ENCODE peak calls at places on chromosome 10, in four cellular contexts. One of them, this sample, is unnamed.
A peak's percentile ranks its signal among the peaks of the same experiment; 100 is the strongest.

GRCh38 chr10:110414563-110415309 is 83.0 kb upstream of the DUSP5 start:
- DNase-seq in psoas muscle: no peak
- DNase-seq in neural progenitor cell: no peak
- DNase-seq in WERI-Rb-1: no peak
- DNase-seq in this sample: no peak

GRCh38 chr10:21675157-21675796 is 141.2 kb downstream of the MLLT10 start:
- DNase-seq in psoas muscle: no peak
- DNase-seq in neural progenitor cell: peak; percentile 45
- DNase-seq in WERI-Rb-1: peak; percentile 14
- DNase-seq in this sample: no peak

GRCh38 chr10:98536551-98536950 is 89.8 kb upstream of the HPS1 start:
- DNase-seq in psoas muscle: no peak
- DNase-seq in neural progenitor cell: no peak
- DNase-seq in WERI-Rb-1: no peak
- DNase-seq in this sample: no peak

GRCh38 chr10:44893604-44894468 is 17.3 kb upstream of the TMEM72 start:
- DNase-seq in psoas muscle: no peak
- DNase-seq in neural progenitor cell: no peak
- DNase-seq in WERI-Rb-1: no peak
- DNase-seq in this sample: no peak

GRCh38 chr10:84571146-84571545 is 242.8 kb downstream of the CCSER2 start:
- DNase-seq in psoas muscle: no peak
- DNase-seq in neural progenitor cell: no peak
- DNase-seq in WERI-Rb-1: no peak
- DNase-seq in this sample: no peak

GRCh38 chr10:6445671-6446278 is 134.3 kb downstream of the PRKCQ start:
- DNase-seq in psoas muscle: peak; percentile 56
- DNase-seq in neural progenitor cell: peak; percentile 52
- DNase-seq in WERI-Rb-1: peak; percentile 8
- DNase-seq in this sample: no peak

GRCh38 chr10:91923371-91924211 is at the start of gene BTAF1:
- DNase-seq in psoas muscle: peak; percentile 92
- DNase-seq in neural progenitor cell: peak; percentile 97
- DNase-seq in WERI-Rb-1: peak; percentile 93
- DNase-seq in this sample: peak; percentile 92

GRCh38 chr10:70267161-70267933 is 16.5 kb downstream of the NPFFR1 start:
- DNase-seq in psoas muscle: no peak
- DNase-seq in neural progenitor cell: peak; percentile 51
- DNase-seq in WERI-Rb-1: no peak
- DNase-seq in this sample: no peak

GRCh38 chr10:70494966-70495365 is 16.4 kb downstream of the PALD1 start:
- DNase-seq in psoas muscle: peak; percentile 27
- DNase-seq in neural progenitor cell: no peak
- DNase-seq in WERI-Rb-1: no peak
- DNase-seq in this sample: no peak

GRCh38 chr10:33810986-33811385 is 476.5 kb upstream of the NRP1 start:
- DNase-seq in psoas muscle: no peak
- DNase-seq in neural progenitor cell: no peak
- DNase-seq in WERI-Rb-1: no peak
- DNase-seq in this sample: no peak

GRCh38 chr10:75663947-75664664 is 232.7 kb downstream of the LRMDA start:
- DNase-seq in psoas muscle: no peak
- DNase-seq in neural progenitor cell: no peak
- DNase-seq in WERI-Rb-1: no peak
- DNase-seq in this sample: no peak

DNA sequence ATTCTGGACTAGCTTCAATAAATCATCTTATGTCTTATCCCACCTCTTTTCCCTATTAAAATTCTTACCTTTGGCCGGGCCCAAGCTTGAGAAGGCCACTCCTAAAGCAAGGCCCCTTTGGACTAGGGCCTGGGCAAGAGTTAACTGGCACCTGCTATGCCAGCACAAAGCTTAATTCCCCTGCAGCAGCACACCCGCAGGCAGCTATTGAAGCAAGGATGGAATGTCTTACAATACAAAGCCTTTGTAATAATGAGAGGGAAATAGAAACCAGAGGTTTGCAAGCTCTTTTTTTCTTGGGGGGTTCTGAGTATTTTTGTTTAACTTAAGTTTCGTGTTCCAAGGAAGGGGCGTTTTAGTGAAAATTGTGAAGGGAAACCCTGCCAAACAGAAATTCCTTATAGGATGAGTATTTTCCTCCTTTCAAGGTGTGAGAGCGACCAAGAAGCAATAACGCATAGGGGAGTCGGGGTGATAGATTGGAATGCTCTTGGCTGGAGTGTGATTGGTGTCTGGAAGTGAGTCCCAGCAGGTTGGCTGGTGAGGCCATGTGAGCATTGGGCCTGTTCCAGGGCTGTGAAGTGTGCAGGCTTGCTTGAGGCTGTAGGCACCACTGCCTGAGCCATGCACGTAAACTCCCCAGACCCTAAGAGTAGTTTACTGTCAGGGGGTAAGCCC is 148.5 kb downstream of the KIAA1217 start:
- DNase-seq in psoas muscle: no peak
- DNase-seq in neural progenitor cell: peak; percentile 87
- DNase-seq in WERI-Rb-1: no peak
- DNase-seq in this sample: no peak
- H3K4me3 ChIP-seq in psoas muscle: no peak overlapping the region
- H3K4me3 ChIP-seq in neural progenitor cell: peak overlapping the region; percentile 7
- H3K4me3 ChIP-seq in WERI-Rb-1: no peak overlapping the region
- H3K4me3 ChIP-seq in this sample: no peak overlapping the region

DNA sequence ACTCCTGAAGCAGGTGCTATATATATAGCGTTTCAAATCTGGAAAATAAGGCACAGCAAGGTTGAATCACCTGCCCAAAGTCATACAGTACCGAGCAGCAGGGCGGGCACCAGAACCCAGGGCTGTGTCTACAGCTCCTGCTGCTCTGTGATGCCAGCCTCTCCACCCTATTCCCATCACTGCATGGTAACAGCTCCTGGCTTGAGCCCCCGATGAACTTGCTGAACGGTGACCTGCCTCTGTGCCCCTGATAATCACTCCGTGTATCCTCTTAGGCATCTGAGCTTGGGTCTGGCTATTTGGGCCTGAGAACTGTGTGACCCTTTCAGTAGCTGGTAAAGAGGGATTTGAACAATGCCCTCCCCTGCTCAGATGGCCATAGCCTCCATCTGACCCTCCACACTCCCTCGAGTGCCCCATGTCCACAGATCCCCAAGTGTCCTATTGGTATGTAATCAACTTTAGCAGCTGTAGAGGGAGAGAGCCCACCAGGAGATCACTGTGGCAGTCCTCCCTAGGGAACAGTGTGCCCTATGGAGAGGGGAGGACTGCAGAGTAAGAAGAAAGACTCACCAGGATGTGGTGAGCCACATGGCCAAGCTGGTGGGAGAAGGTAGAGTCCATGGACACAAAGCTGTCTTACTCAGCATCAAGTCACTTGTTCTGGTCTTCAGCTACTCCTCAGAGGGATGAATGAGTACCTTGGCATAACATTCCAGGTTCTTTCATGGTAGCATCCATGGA is 1.1 kb upstream of the ARHGAP22 start:
- DNase-seq in psoas muscle: no peak
- DNase-seq in neural progenitor cell: no peak
- DNase-seq in WERI-Rb-1: no peak
- DNase-seq in this sample: peak; percentile 42
- H3K27ac ChIP-seq in psoas muscle: no peak overlapping the region
- H3K27ac ChIP-seq in neural progenitor cell: no peak overlapping the region
- H3K27ac ChIP-seq in WERI-Rb-1: no peak overlapping the region
- H3K27ac ChIP-seq in this sample: peak overlapping the region; percentile 47

GRCh38 chr10:100707261-100707848 is 38.0 kb upstream of the PAX2 start:
- DNase-seq in psoas muscle: no peak
- DNase-seq in neural progenitor cell: no peak
- DNase-seq in WERI-Rb-1: no peak
- DNase-seq in this sample: no peak

GRCh38 chr10:100709655-100710054 is 35.7 kb upstream of the PAX2 start:
- DNase-seq in psoas muscle: no peak
- DNase-seq in neural progenitor cell: peak; percentile 25
- DNase-seq in WERI-Rb-1: no peak
- DNase-seq in this sample: no peak

GRCh38 chr10:100710151-100710871 is 35.1 kb upstream of the PAX2 start:
- DNase-seq in psoas muscle: no peak
- DNase-seq in neural progenitor cell: peak; percentile 71
- DNase-seq in WERI-Rb-1: peak; percentile 53
- DNase-seq in this sample: no peak

GRCh38 chr10:100709146-100709545 is 36.2 kb upstream of the PAX2 start:
- DNase-seq in psoas muscle: no peak
- DNase-seq in neural progenitor cell: no peak
- DNase-seq in WERI-Rb-1: no peak
- DNase-seq in this sample: no peak

DNA sequence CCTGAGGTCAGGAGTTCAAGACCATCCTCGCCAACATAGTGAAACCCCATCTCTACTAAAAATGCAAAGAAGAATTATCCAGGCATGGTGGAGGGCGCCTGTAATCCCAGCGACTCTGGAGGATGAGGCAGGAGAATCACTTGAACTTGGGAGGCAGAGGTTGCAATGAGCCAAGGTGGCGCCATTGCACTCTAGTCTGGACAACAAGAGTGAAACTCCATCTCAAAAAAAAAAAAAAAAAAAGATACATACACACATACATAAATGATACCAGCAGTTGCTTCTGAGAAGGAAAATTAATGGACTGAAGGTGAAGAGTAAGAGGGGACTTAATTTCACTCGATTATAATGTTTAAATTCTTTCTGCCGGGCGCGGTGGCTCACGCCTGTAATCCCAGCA is 40.2 kb upstream of the PAX2 start:
- DNase-seq in psoas muscle: no peak
- DNase-seq in neural progenitor cell: no peak
- DNase-seq in WERI-Rb-1: no peak
- DNase-seq in this sample: no peak
- TF ChIP-seq CTCF in psoas muscle: no peak
- TF ChIP-seq CTCF in neural progenitor cell: no peak
- TF ChIP-seq CTCF in WERI-Rb-1: no peak
- TF ChIP-seq CTCF in this sample: no peak

GRCh38 chr10:131971591-131971990 is 10.1 kb downstream of the BNIP3 start:
- DNase-seq in psoas muscle: no peak
- DNase-seq in neural progenitor cell: no peak
- DNase-seq in WERI-Rb-1: no peak
- DNase-seq in this sample: no peak

GRCh38 chr10:131972474-131973071 is 9.2 kb downstream of the BNIP3 start:
- DNase-seq in psoas muscle: peak; percentile 60
- DNase-seq in neural progenitor cell: no peak
- DNase-seq in WERI-Rb-1: no peak
- DNase-seq in this sample: no peak

GRCh38 chr10:131975003-131975402 is 6.7 kb downstream of the BNIP3 start:
- DNase-seq in psoas muscle: no peak
- DNase-seq in neural progenitor cell: no peak
- DNase-seq in WERI-Rb-1: no peak
- DNase-seq in this sample: no peak

GRCh38 chr10:131974034-131974817 is 7.5 kb downstream of the BNIP3 start:
- DNase-seq in psoas muscle: no peak
- DNase-seq in neural progenitor cell: no peak
- DNase-seq in WERI-Rb-1: no peak
- DNase-seq in this sample: no peak

DNA sequence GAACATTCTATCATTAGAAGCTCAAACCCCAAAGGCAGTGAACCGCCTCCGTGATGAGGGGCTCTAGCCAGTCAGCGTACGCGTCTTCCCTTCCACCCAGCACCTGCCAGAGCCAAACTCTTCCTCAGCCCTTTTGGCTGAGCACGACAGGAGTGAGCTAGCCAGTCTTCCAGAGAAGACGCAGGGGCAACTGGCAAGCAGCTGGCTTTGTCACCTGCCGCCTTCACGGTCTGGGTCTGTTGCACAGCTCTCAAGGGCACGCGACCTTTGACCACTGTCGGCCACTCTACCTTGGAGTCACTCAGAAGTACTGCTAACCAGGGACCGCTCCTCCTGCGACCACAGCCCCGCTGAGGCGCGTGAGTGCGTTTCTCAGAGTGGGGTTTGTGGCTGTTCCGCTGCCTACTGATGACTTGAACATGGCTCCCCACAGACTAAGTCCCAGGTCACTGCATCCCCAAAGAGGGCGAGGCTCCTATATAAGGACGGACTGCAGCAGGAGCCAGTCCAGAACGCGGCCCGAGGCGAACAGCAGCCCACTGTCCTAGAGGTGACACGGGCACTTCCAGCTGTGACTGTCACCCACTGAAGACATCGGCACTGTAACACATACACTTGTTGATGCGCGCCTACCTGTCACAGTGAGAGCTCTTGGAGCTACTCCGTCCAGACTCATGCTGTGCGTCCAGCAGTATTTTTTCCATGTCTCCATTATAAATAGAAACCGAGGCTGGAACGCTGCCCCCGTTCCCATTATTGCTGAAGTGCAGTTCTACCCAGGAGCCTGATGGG is 8.4 kb downstream of the BNIP3 start:
- DNase-seq in psoas muscle: no peak
- DNase-seq in neural progenitor cell: no peak
- DNase-seq in WERI-Rb-1: no peak
- DNase-seq in this sample: no peak
- H3K4me3 ChIP-seq in psoas muscle: no peak overlapping the region
- H3K4me3 ChIP-seq in neural progenitor cell: no peak overlapping the region
- H3K4me3 ChIP-seq in WERI-Rb-1: no peak overlapping the region
- H3K4me3 ChIP-seq in this sample: no peak overlapping the region

GRCh38 chr10:26860542-26861325 is at the start of gene ABI1:
- DNase-seq in psoas muscle: peak; percentile 98
- DNase-seq in neural progenitor cell: peak; percentile 100
- DNase-seq in WERI-Rb-1: peak; percentile 94
- DNase-seq in this sample: peak; percentile 98

GRCh38 chr10:26859241-26860025 is 1.3 kb downstream of the ABI1 start:
- DNase-seq in psoas muscle: no peak
- DNase-seq in neural progenitor cell: peak; percentile 20
- DNase-seq in WERI-Rb-1: no peak
- DNase-seq in this sample: no peak

GRCh38 chr10:26860026-26860541 is 674 bp downstream of the ABI1 start:
- DNase-seq in psoas muscle: peak; percentile 69
- DNase-seq in neural progenitor cell: peak; percentile 71
- DNase-seq in WERI-Rb-1: peak; percentile 15
- DNase-seq in this sample: peak; percentile 78

GRCh38 chr10:26863677-26864076 is 2.9 kb upstream of the ABI1 start:
- DNase-seq in psoas muscle: no peak
- DNase-seq in neural progenitor cell: no peak
- DNase-seq in WERI-Rb-1: no peak
- DNase-seq in this sample: no peak

DNA sequence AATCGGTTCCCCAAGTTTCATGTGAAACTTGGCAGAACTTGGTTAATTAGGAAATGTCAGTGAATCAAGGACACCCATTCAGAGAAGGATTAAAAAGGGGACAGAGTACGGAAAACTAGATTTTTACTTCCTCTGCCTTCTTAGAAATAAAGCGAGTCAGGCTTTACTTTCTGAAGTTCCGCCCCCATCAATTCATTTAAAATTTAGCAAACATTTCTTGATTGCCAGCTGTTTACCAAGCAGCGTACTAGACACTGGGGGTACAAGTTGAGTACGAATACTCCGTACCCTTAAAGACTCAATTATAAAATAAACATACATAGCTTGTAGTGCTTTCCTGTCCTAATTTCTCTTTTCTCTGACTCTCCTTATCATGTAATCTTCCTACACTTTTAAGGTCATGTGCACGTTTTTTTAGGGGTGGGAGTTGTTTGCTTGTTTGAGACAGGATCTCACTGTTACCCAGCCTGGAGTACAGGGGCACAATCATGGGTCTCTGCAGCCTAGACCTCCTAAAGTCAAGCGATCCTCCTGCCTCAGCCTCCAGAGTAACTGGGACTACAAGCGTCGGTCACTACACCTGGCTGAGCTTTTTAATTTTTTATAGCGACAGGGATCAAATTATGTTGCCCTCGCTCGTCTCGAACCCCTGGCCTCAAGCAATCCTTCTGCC is 704 bp upstream of the ABI1 start:
- DNase-seq in psoas muscle: no peak
- DNase-seq in neural progenitor cell: no peak
- DNase-seq in WERI-Rb-1: no peak
- DNase-seq in this sample: no peak
- H3K27ac ChIP-seq in psoas muscle: no peak overlapping the region
- H3K27ac ChIP-seq in neural progenitor cell: no peak overlapping the region
- H3K27ac ChIP-seq in WERI-Rb-1: no peak overlapping the region
- H3K27ac ChIP-seq in this sample: no peak overlapping the region

This sample was measured in right atrium auricular region.